ENCODE peak calls at places on chromosomes 1 and 21, in nine cellular contexts. O is neural crest cell; R is cerebellar cortex; X is stimulated activated CD4-positive, alpha-beta T cell treated with anti-CD3 and anti-CD28 coated beads, Interleukin-15, amount 100 ng/mL, for 24 hours; J is T-helper 17 cell; A is NCI-H1436 treated with DMSO at 0.1 percent for 48 hours; F is kidney; N is activated CD4-positive, alpha-beta T cell treated with anti-CD3 and anti-CD28 coated beads, Interleukin-2, amount 50 U/mL, for 48 hours; K is Peyer's patch. Y is an unnamed sample.

GRCh38 chr21:16534408-16535099 is 804.8 kb downstream of the USP25 start:
- DNase-seq in O (no peak), R (peak), X (no peak), J (no peak), A (no peak), F (peak), N (no peak), K (no peak), Y (no peak)

GRCh38 chr1:150093805-150094204 is 26.2 kb downstream of the VPS45 start:
- DNase-seq in O (no peak), R (peak), X (no peak), J (no peak), A (no peak), F (no peak), N (no peak), K (no peak), Y (no peak)

GRCh38 chr1:15255582-15256149 is 8.6 kb downstream of the FHAD1 start:
- DNase-seq in O (no peak), R (no peak), X (no peak), J (no peak), A (no peak), F (no peak), N (no peak), K (no peak), Y (no peak)

GRCh38 chr1:62625415-62625814 is 28.1 kb downstream of the ANGPTL3 start:
- DNase-seq in O (no peak), R (no peak), X (no peak), J (no peak), A (no peak), F (no peak), N (no peak), K (no peak), Y (no peak)

GRCh38 chr1:193060938-193061337 is 1.5 kb downstream of the RO60 start:
- DNase-seq in O (no peak), R (peak), X (peak), J (no peak), A (no peak), F (no peak), N (no peak), K (no peak), Y (no peak)

GRCh38 chr21:45618846-45619485 is 24.6 kb upstream of the PCBP3 start:
- DNase-seq in O (no peak), R (no peak), X (no peak), J (no peak), A (no peak), F (peak), N (no peak), K (peak), Y (peak)

GRCh38 chr21:38140192-38140905 is 116.4 kb upstream of the KCNJ15 start:
- DNase-seq in O (no peak), R (peak), X (no peak), J (no peak), A (no peak), F (peak), N (no peak), K (no peak), Y (no peak)

GRCh38 chr1:186236921-186237320 is 138.1 kb downstream of the TPR start:
- DNase-seq in O (no peak), R (no peak), X (no peak), J (no peak), A (no peak), F (no peak), N (no peak), K (no peak), Y (no peak)

GRCh38 chr1:225474986-225475820 is 47.4 kb upstream of the LBR start:
- DNase-seq in O (peak), R (peak), X (peak), J (peak), A (peak), F (peak), N (peak), K (peak), Y (no peak)

GRCh38 chr1:200518524-200518923 is 102.0 kb downstream of the KIF14 start:
- DNase-seq in O (no peak), R (no peak), X (no peak), J (no peak), A (no peak), F (no peak), N (no peak), K (no peak), Y (no peak)

GRCh38 chr1:10790155-10790707 is 6.2 kb downstream of the CASZ1 start:
- DNase-seq in O (no peak), R (no peak), X (no peak), J (no peak), A (no peak), F (no peak), N (no peak), K (no peak), Y (no peak)

GRCh38 chr1:114559356-114559755 is 22.1 kb downstream of the BCAS2 start:
- DNase-seq in O (no peak), R (no peak), X (no peak), J (no peak), A (no peak), F (no peak), N (no peak), K (no peak), Y (no peak)

GRCh38 chr1:154891452-154891851 is 21.4 kb upstream of the KCNN3 start:
- DNase-seq in O (no peak), R (no peak), X (no peak), J (no peak), A (no peak), F (no peak), N (no peak), K (no peak), Y (no peak)

GRCh38 chr1:42936309-42937078 is 22.2 kb downstream of the SLC2A1 start:
- DNase-seq in O (no peak), R (no peak), X (peak), J (peak), A (no peak), F (peak), N (peak), K (peak), Y (peak)

GRCh38 chr1:98203461-98203860 is 282.6 kb upstream of the DPYD start:
- DNase-seq in O (no peak), R (no peak), X (no peak), J (no peak), A (no peak), F (no peak), N (no peak), K (no peak), Y (no peak)